ENCODE peak calls at places on chromosomes 6 and 20, in four cellular contexts. X, N, W and F are unnamed samples.

GRCh38 chr20:62282877-62283503 is 19.8 kb upstream of the ADRM1 start:
- DNase-seq in X (no peak), N (no peak), W (no peak), F (no peak)

GRCh38 chr6:113690255-113690956 is 166.7 kb upstream of the MARCKS start:
- DNase-seq in X (no peak), N (peak; percentile 58), W (no peak), F (peak; percentile 93)

GRCh38 chr20:41221614-41222218 is 84.4 kb downstream of the PLCG1 start:
- DNase-seq in X (no peak), N (no peak), W (no peak), F (no peak)

GRCh38 chr6:167485186-167485978 is 160.5 kb downstream of the TTLL2 start:
- DNase-seq in X (no peak), N (peak; percentile 39), W (no peak), F (no peak)

GRCh38 chr20:14845199-14846160 is 508.1 kb upstream of the FLRT3 start:
- DNase-seq in X (no peak), N (no peak), W (no peak), F (no peak)

GRCh38 chr6:107822154-107823046 is 1.7 kb downstream of the SCML4 start:
- DNase-seq in X (no peak), N (no peak), W (no peak), F (no peak)

GRCh38 chr6:39203804-39204495 is 25.3 kb downstream of the KCNK5 start:
- DNase-seq in X (peak; percentile 27), N (no peak), W (peak; percentile 48), F (no peak)

GRCh38 chr6:118787746-118788419 is 106.1 kb upstream of the ASF1A start:
- DNase-seq in X (no peak), N (no peak), W (no peak), F (no peak)

GRCh38 chr6:135231469-135231844 is 50.3 kb downstream of the MYB start:
- DNase-seq in X (no peak), N (no peak), W (no peak), F (no peak)

GRCh38 chr20:34579191-34579661 is 20.7 kb downstream of the MAP1LC3A start:
- DNase-seq in X (peak; percentile 28), N (peak; percentile 45), W (no peak), F (no peak)

GRCh38 chr6:15246217-15247211 is 645 bp downstream of the JARID2 start:
- DNase-seq in X (no peak), N (no peak), W (no peak), F (no peak)

GRCh38 chr6:163418273-163419029 is 3.9 kb downstream of the QKI start:
- DNase-seq in X (no peak), N (no peak), W (no peak), F (no peak)

GRCh38 chr6:144064402-144064830 is 31.0 kb downstream of the SF3B5 start:
- DNase-seq in X (no peak), N (no peak), W (peak; percentile 76), F (no peak)

GRCh38 chr6:15993716-15994228 is 135.1 kb upstream of the MYLIP start:
- DNase-seq in X (no peak), N (no peak), W (no peak), F (no peak)

GRCh38 chr20:62386383-62387218 is at the start of gene RPS21:
- DNase-seq in X (peak; percentile 79), N (peak; percentile 92), W (peak; percentile 91), F (no peak)

GRCh38 chr6:46538800-46539199 is 47.6 kb upstream of the RCAN2 start:
- DNase-seq in X (no peak), N (no peak), W (no peak), F (no peak)
- H3K4me3 ChIP-seq in X (no peak overlapping the region), N (no peak overlapping the region), W (no peak overlapping the region), F (no peak overlapping the region)

DNA sequence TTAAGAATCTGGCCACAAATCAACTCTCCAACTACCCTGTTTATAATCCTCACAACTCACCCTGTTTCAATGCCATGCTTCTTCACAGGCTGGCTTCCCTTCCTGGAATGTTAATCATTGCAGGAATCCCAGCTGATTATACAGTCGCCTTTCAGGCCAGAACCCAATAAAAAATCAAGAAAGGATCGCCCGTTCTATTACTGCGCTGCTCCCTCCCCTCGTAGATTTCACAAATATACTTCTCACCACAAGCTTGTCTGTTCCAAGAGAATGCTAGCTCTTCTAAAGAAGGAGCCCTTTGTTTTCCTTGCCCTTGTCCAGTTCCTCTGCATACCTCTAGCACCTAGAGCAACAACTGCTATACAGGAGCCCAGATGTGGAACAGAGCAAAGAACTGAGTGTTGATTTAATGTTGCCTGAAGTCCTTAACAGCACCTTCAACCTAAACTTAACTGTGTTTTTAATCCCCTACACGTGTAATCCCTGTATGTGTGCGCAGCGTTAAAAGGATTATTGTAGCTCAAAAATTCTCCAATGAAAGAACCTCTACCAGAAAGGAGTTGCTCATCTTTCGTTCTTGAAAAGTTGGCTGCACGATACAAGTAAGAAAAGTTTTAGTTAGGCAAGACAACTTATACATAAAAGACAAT is 988 bp downstream of the ECHDC1 start:
- DNase-seq in X (no peak), N (peak; percentile 85), W (no peak), F (no peak)
- TF ChIP-seq TCF7L2 in X (no peak), N (no peak), W (no peak), F (no peak)

DNA sequence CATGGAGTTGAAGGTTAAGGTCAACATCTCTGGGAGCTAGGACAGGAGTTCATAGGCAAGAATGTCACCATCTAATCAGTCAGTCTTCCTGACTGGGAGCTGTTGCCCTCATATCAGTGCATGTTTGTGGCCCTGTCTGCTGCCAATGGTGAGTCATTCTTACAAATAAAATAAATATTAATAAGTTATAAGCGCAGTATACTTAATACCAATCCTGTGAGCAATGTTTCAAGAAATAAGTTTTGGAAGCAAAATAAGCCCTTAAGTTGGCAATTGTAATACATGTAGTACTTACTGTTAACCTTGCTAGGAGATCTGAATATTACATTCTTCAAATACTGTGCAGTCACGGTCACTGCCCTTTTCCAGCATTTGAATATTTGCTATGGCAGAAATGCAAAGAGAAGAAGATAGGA is 20.2 kb upstream of the MDGA1 start:
- DNase-seq in X (no peak), N (no peak), W (no peak), F (no peak)
- TF ChIP-seq POLR2AphosphoS5 in X (no peak), N (no peak), W (no peak), F (no peak)

DNA sequence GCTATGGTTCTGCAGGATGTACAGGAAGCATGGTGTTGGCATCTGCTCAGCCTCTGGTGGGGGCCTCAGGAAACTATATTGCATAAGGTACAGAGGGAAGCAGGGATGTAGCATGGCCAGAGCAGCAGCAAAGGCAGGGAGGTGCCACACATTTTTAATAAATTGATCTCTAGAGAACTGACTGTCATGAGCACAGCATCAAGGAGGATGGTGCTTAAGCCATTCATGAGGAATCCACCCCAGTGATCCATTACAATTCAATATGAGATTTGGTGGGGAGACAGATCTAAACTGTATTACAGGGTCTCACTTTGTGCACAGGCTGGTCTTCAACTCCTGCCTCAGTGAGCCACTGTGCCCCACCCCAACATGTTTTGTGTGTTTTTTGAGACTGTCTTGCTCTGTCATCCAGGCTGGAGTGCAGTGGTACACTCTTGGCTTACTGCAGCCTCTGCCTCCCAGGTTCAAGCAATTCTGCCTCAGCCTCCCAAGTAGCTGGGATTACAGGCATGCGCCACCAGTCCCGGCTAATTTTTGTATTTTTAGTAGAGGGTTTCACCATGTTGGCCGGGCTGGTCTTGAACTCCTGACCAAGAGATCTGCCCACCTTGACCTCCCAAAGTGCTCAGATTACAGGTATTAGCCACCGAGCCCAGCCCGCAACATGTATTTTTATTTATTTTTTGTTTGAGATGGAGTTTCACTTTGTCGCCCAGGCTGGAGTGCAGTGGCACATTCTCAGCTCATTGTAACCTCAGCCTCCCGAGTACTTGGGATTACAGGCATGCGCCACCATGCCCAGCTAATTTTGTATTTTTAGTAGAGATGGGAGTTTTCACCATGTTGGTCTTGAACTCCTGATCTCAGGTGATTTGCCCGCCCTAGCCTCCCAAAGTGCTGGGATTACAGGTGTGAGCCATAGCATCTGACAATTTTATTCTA is 10.3 kb downstream of the HSPA1B start:
- DNase-seq in X (no peak), N (no peak), W (no peak), F (no peak)
- H3K4me3 ChIP-seq in X (peak overlapping the region; percentile 99), N (peak overlapping the region; percentile 93), W (peak overlapping the region; percentile 85), F (peak overlapping the region; percentile 95)

GRCh38 chr20:3085571-3086072 is 1.1 kb upstream of the AVP start:
- DNase-seq in X (no peak), N (no peak), W (no peak), F (no peak)
- TF ChIP-seq TCF7L2 in X (no peak), N (no peak), W (no peak), F (no peak)

GRCh38 chr6:43842964-43843645 is 73.1 kb downstream of the VEGFA start:
- DNase-seq in X (no peak), N (no peak), W (peak; percentile 50), F (no peak)
- TF ChIP-seq POLR2AphosphoS5 in X (no peak), N (no peak), W (no peak), F (no peak)